ENCODE peak calls at places on chromosomes 6 and 20, in six cellular contexts. E, B, R, I, K and F are unnamed samples.
A peak's percentile ranks its signal among the peaks of the same experiment; 100 is the strongest.

GRCh38 chr6:90347411-90347841 is 50.8 kb upstream of the BACH2 start:
- DNase-seq in E (no peak), B (no peak), R (no peak), I (no peak), K (no peak), F (no peak)

GRCh38 chr20:61753196-61753942 is 312.3 kb downstream of the TAF4 start:
- DNase-seq in E (no peak), B (no peak), R (no peak), I (no peak), K (peak; percentile 55), F (no peak)

GRCh38 chr20:4091332-4092135 is 76.2 kb upstream of the RNF24 start:
- DNase-seq in E (peak; percentile 56), B (peak; percentile 43), R (peak; percentile 71), I (no peak), K (peak; percentile 96), F (no peak)

GRCh38 chr20:7159903-7160302 is 392.4 kb downstream of the BMP2 start:
- DNase-seq in E (no peak), B (no peak), R (no peak), I (no peak), K (no peak), F (no peak)

GRCh38 chr6:45574885-45575284 is 197.2 kb upstream of the SUPT3H start:
- DNase-seq in E (no peak), B (no peak), R (no peak), I (no peak), K (no peak), F (no peak)

GRCh38 chr6:160386869-160387518 is 38.8 kb downstream of the SLC22A3 start:
- DNase-seq in E (no peak), B (peak; percentile 67), R (no peak), I (peak; percentile 74), K (no peak), F (no peak)

GRCh38 chr6:144266091-144266649 is 19.0 kb upstream of the UTRN start:
- DNase-seq in E (peak; percentile 48), B (peak; percentile 69), R (peak; percentile 63), I (peak; percentile 59), K (peak; percentile 76), F (no peak)

GRCh38 chr20:5195655-5196054 is 68.8 kb downstream of the CDS2 start:
- DNase-seq in E (no peak), B (no peak), R (no peak), I (no peak), K (peak; percentile 77), F (no peak)

GRCh38 chr6:14734416-14735340 is 511.2 kb upstream of the JARID2 start:
- DNase-seq in E (no peak), B (no peak), R (no peak), I (no peak), K (peak; percentile 93), F (no peak)

GRCh38 chr6:27550692-27551091 is 77.8 kb upstream of the ZNF184 start:
- DNase-seq in E (no peak), B (no peak), R (no peak), I (no peak), K (no peak), F (no peak)

GRCh38 chr6:17311595-17312311 is 30.6 kb downstream of the RBM24 start:
- DNase-seq in E (no peak), B (no peak), R (no peak), I (no peak), K (peak; percentile 71), F (no peak)

GRCh38 chr6:24836116-24836515 is 37.4 kb upstream of the ARMH2 start:
- DNase-seq in E (no peak), B (no peak), R (no peak), I (no peak), K (no peak), F (no peak)
- H3K27ac ChIP-seq in E (no peak overlapping the region), B (peak overlapping the region; percentile 55), R (no peak overlapping the region), I (no peak overlapping the region), K (no peak overlapping the region), F (no peak overlapping the region)

GRCh38 chr6:18468162-18468843 is 81.2 kb downstream of the RNF144B start:
- DNase-seq in E (no peak), B (no peak), R (no peak), I (no peak), K (no peak), F (no peak)

GRCh38 chr6:18464176-18464575 is 77.0 kb downstream of the RNF144B start:
- DNase-seq in E (no peak), B (no peak), R (no peak), I (no peak), K (no peak), F (no peak)

GRCh38 chr6:18463429-18463828 is 76.3 kb downstream of the RNF144B start:
- DNase-seq in E (no peak), B (no peak), R (no peak), I (no peak), K (no peak), F (no peak)

GRCh38 chr6:18467741-18468140 is 80.6 kb downstream of the RNF144B start:
- DNase-seq in E (no peak), B (no peak), R (no peak), I (no peak), K (no peak), F (no peak)

DNA sequence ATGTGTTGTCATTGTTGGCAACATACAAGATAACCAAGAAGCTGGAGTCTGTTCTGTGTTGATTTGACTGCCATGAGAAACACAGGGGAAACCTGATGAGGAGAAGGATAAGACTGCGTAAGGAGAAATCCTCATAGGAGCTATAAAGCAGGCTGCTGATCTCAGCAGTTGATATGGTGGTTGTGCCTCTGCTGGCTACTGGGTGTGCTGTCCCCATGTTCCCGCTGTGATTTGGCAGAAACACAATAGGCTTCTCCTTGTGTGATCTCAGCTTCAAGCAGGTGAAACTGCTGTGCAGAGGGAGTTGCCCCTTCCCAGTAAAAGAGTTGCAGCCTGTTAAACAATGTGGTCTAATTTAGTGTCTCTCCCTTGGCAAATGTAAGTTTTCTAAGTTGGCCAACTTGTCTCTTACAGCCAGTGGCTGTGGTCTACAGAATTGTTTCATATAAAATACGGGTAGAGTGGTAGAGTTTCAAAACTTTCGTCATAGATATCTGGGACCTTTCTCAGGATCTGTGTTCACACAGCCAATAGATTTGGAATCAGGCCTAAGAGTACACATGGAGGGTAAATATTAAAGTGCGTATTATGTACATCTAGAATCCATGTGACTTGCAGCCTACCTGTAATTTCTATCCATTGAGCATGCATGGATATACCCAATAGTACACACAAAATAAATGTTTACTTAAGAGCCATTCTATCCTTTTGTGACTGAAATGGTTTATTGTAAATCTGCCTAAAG is 78.4 kb downstream of the RNF144B start:
- DNase-seq in E (no peak), B (no peak), R (no peak), I (no peak), K (no peak), F (no peak)
- H3K27ac ChIP-seq in E (no peak overlapping the region), B (no peak overlapping the region), R (no peak overlapping the region), I (no peak overlapping the region), K (no peak overlapping the region), F (no peak overlapping the region)

DNA sequence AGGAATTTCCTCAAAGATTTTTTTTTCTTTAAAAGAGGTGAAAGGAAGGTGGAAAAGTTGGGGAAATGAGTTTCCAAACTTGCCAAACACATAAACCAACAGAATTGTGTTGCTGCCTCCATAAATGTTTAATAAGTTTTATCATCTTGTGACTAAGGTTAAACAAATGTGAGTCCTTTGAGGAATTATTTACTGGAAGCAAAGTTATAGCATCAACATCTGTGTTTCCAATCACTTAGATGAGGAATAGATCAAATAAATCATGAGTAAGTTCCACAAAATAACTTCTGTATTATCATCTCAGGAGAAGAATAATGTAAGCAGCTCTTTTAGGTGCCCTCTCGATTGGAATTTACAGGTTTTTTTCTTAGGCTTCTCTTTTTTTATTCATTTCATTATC is 20.5 kb downstream of the TSHZ2 start:
- DNase-seq in E (no peak), B (no peak), R (no peak), I (no peak), K (no peak), F (no peak)
- H3K27ac ChIP-seq in E (no peak overlapping the region), B (peak overlapping the region; percentile 48), R (peak overlapping the region; percentile 7), I (no peak overlapping the region), K (no peak overlapping the region), F (no peak overlapping the region)

GRCh38 chr6:169156108-169156821 is 97.4 kb downstream of the THBS2 start:
- DNase-seq in E (no peak), B (no peak), R (no peak), I (no peak), K (peak; percentile 71), F (no peak)

GRCh38 chr6:169157474-169158181 is 96.0 kb downstream of the THBS2 start:
- DNase-seq in E (no peak), B (no peak), R (no peak), I (no peak), K (no peak), F (no peak)

GRCh38 chr6:169159331-169159730 is 94.3 kb downstream of the THBS2 start:
- DNase-seq in E (no peak), B (no peak), R (no peak), I (no peak), K (no peak), F (no peak)

GRCh38 chr6:169158750-169159149 is 94.9 kb downstream of the THBS2 start:
- DNase-seq in E (no peak), B (no peak), R (no peak), I (no peak), K (peak; percentile 41), F (no peak)

DNA sequence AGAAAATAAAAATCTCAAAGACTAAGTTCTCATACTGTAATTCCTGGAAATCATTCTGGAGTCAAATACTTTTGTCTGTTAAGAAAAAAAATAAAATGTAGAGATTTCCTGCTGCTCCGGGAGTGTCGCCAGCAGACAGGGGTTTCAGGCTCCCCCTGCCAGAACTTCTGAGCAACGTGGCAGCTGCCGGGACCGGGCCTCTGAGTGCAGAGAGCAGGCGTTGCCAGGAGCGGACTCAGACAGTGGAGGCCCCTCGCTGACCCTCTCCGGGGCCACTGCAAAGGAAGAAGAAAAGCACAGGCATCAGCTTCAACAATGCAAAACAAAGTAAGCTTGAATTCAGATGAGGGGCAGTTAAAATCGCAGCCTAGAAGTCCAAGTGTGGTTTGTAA is 95.5 kb downstream of the THBS2 start:
- DNase-seq in E (no peak), B (peak; percentile 56), R (no peak), I (peak; percentile 76), K (peak; percentile 81), F (no peak)
- H3K27ac ChIP-seq in E (no peak overlapping the region), B (peak overlapping the region; percentile 40), R (no peak overlapping the region), I (peak overlapping the region; percentile 29), K (peak overlapping the region; percentile 88), F (no peak overlapping the region)

GRCh38 chr6:36915599-36915998 is 29.8 kb downstream of the C6orf89 start:
- DNase-seq in E (no peak), B (no peak), R (no peak), I (no peak), K (no peak), F (no peak)

GRCh38 chr6:36912583-36912982 is 26.8 kb downstream of the C6orf89 start:
- DNase-seq in E (no peak), B (no peak), R (no peak), I (no peak), K (peak; percentile 89), F (no peak)

GRCh38 chr6:36916159-36916558 is 30.4 kb downstream of the C6orf89 start:
- DNase-seq in E (no peak), B (no peak), R (no peak), I (no peak), K (peak; percentile 36), F (no peak)

GRCh38 chr6:36913082-36913481 is 27.3 kb downstream of the C6orf89 start:
- DNase-seq in E (no peak), B (no peak), R (no peak), I (no peak), K (no peak), F (no peak)

GRCh38 chr6:36914227-36914794 is 28.6 kb downstream of the C6orf89 start:
- DNase-seq in E (no peak), B (no peak), R (peak; percentile 24), I (no peak), K (peak; percentile 56), F (peak; percentile 12)
- H3K27ac ChIP-seq in E (no peak overlapping the region), B (no peak overlapping the region), R (no peak overlapping the region), I (no peak overlapping the region), K (no peak overlapping the region), F (peak overlapping the region; percentile 27)